ENCODE peak calls at places on chromosomes 16 and 17, in four cellular contexts. R, L, N and K are unnamed samples.

GRCh38 chr17:15404116-15404730 is 62.8 kb upstream of the TEKT3 start:
- DNase-seq in N (no peak), L (no peak), R (no peak), K (no peak)

GRCh38 chr17:77869665-77870132 is 88.8 kb upstream of the TNRC6C start:
- DNase-seq in L (no peak), N (no peak), R (no peak), K (no peak)

GRCh38 chr17:8912060-8912981 is 44.8 kb upstream of the PIK3R6 start:
- DNase-seq in N (no peak), L (no peak), R (no peak), K (no peak)

GRCh38 chr16:81814751-81815428 is 35.8 kb downstream of the PLCG2 start:
- DNase-seq in R (no peak), N (no peak), L (no peak), K (no peak)

GRCh38 chr17:5500804-5501391 is 14.5 kb downstream of the MIS12 start:
- DNase-seq in N (peak), L (peak), R (peak), K (peak)

GRCh38 chr16:81318711-81319110 is 3.9 kb downstream of the GAN start:
- DNase-seq in R (no peak), N (no peak), L (no peak), K (no peak)

GRCh38 chr17:20926532-20926931 is 116.3 kb downstream of the USP22 start:
- DNase-seq in N (no peak), R (no peak), L (no peak), K (no peak)

GRCh38 chr16:79379083-79379482 is 221.5 kb downstream of the MAF start:
- DNase-seq in R (no peak), L (no peak), N (no peak), K (no peak)

GRCh38 chr17:40574292-40574691 is 9.0 kb upstream of the CCR7 start:
- DNase-seq in R (no peak), N (no peak), L (no peak), K (no peak)

GRCh38 chr17:32755045-32755805 is 121.7 kb downstream of the MYO1D start:
- DNase-seq in N (no peak), R (peak), L (no peak), K (no peak)

GRCh38 chr17:29595107-29595942 is 2.4 kb downstream of the ANKRD13B start:
- DNase-seq in L (no peak), R (no peak), N (no peak), K (no peak)

GRCh38 chr17:50150354-50151040 is at the start of gene PPP1R9B:
- DNase-seq in R (no peak), L (no peak), N (no peak), K (no peak)

GRCh38 chr17:58325289-58325726 is 3.3 kb downstream of the TSPOAP1 start:
- DNase-seq in N (no peak), R (peak), L (no peak), K (no peak)

GRCh38 chr17:75455896-75456416 is 479 bp upstream of the TMEM94 start:
- DNase-seq in L (no peak), N (no peak), R (no peak), K (no peak)

GRCh38 chr17:78351449-78352006 is 8.3 kb downstream of the SOCS3 start:
- DNase-seq in R (peak), L (no peak), N (no peak), K (no peak)

GRCh38 chr17:74241847-74242246 is 28.5 kb downstream of the TTYH2 start:
- DNase-seq in R (no peak), N (no peak), L (no peak), K (no peak)

GRCh38 chr17:72754513-72754912 is 338.0 kb downstream of the SLC39A11 start:
- DNase-seq in N (no peak), L (no peak), R (no peak), K (no peak)

GRCh38 chr17:36614974-36615373 is 13.6 kb downstream of the MRM1 start:
- DNase-seq in N (no peak), R (peak), L (no peak), K (no peak)

GRCh38 chr16:16007743-16008111 is 58.3 kb downstream of the ABCC1 start:
- DNase-seq in N (no peak), L (no peak), R (no peak), K (no peak)

GRCh38 chr16:68179196-68179795 is 56.6 kb downstream of the ESRP2 start:
- DNase-seq in L (no peak), N (no peak), R (peak), K (no peak)

GRCh38 chr16:11175850-11176341 is 80.1 kb downstream of the SOCS1 start:
- DNase-seq in L (peak), N (no peak), R (no peak), K (no peak)

GRCh38 chr16:31073073-31073822 is 792 bp downstream of the ZNF668 start:
- DNase-seq in R (peak), L (peak), N (no peak), K (peak)